ENCODE peak calls at places on chromosome 22, in four cellular contexts. L is fibroblast of mammary gland, A is body of pancreas, Q is GM12865. C is an unnamed sample.

GRCh38 chr22:50527921-50528681 is 1.7 kb downstream of the TYMP start:
- DNase-seq in A (no peak), L (no peak), Q (no peak), C (no peak)

GRCh38 chr22:37410174-37411055 is 16.9 kb downstream of the ELFN2 start:
- DNase-seq in L (no peak), Q (no peak), A (no peak), C (no peak)

GRCh38 chr22:44012172-44012571 is 11.9 kb upstream of the PARVB start:
- DNase-seq in L (no peak), Q (no peak), A (no peak), C (no peak)

GRCh38 chr22:23401111-23401909 is 178.8 kb downstream of the IGLL1 start:
- DNase-seq in Q (no peak), A (no peak), L (peak; percentile 31), C (no peak)

GRCh38 chr22:42743501-42743991 is 22.9 kb upstream of the A4GALT start:
- DNase-seq in L (peak; percentile 94), A (peak; percentile 44), Q (no peak), C (no peak)

GRCh38 chr22:50112151-50113118 is 22.6 kb downstream of the MOV10L1 start:
- DNase-seq in A (no peak), L (peak; percentile 56), Q (peak; percentile 12), C (no peak)

GRCh38 chr22:38953577-38954413 is 3.6 kb upstream of the APOBEC3A start:
- DNase-seq in Q (peak; percentile 96), L (no peak), A (peak; percentile 2), C (peak; percentile 93)

GRCh38 chr22:49035818-49036457 is 791.7 kb downstream of the BRD1 start:
- DNase-seq in A (no peak), L (no peak), Q (no peak), C (no peak)

GRCh38 chr22:20551805-20552449 is 44.5 kb downstream of the MED15 start:
- DNase-seq in A (peak; percentile 85), Q (no peak), L (no peak), C (no peak)

GRCh38 chr22:31106001-31106571 is 1.3 kb downstream of the SELENOM start:
- DNase-seq in L (peak; percentile 38), A (no peak), Q (no peak), C (no peak)

GRCh38 chr22:19942071-19942885 is 660 bp upstream of the TXNRD2 start:
- DNase-seq in L (peak; percentile 58), Q (peak; percentile 51), A (peak; percentile 32), C (peak; percentile 51)

GRCh38 chr22:24444251-24444650 is 16.9 kb downstream of the ADORA2A start:
- DNase-seq in A (no peak), Q (no peak), L (no peak), C (no peak)

GRCh38 chr22:20428496-20429253 is 8.9 kb downstream of the SCARF2 start:
- DNase-seq in L (no peak), A (no peak), Q (no peak), C (no peak)

GRCh38 chr22:45006873-45007246 is 2.9 kb downstream of the PHF21B start:
- DNase-seq in L (no peak), Q (no peak), A (no peak), C (no peak)

GRCh38 chr22:17919276-17920144 is 104.9 kb downstream of the MICAL3 start:
- DNase-seq in L (no peak), A (no peak), Q (no peak), C (no peak)

GRCh38 chr22:45742866-45743450 is 71.3 kb downstream of the ATXN10 start:
- DNase-seq in L (peak; percentile 77), A (peak; percentile 31), Q (no peak), C (no peak)

GRCh38 chr22:44217346-44217745 is 36.6 kb downstream of the PARVG start:
- DNase-seq in Q (no peak), A (no peak), L (no peak), C (peak; percentile 12)

GRCh38 chr22:35198738-35199137 is 58.6 kb upstream of the HMGXB4 start:
- DNase-seq in Q (peak; percentile 18), L (no peak), A (no peak), C (no peak)

GRCh38 chr22:37045958-37046357 is 5.6 kb upstream of the KCTD17 start:
- DNase-seq in A (no peak), L (peak; percentile 46), Q (peak; percentile 30), C (no peak)

GRCh38 chr22:19882446-19883381 is 28.0 kb upstream of the GNB1L start:
- DNase-seq in Q (no peak), A (peak; percentile 0), L (no peak), C (no peak)

GRCh38 chr22:45709004-45709739 is 37.5 kb downstream of the ATXN10 start:
- DNase-seq in A (no peak), L (peak; percentile 85), Q (no peak), C (no peak)

GRCh38 chr22:17434856-17435255 is 65.6 kb downstream of the CECR2 start:
- DNase-seq in L (peak; percentile 7), A (no peak), Q (no peak), C (no peak)

GRCh38 chr22:41469218-41469851 is 418 bp downstream of the ACO2 start:
- DNase-seq in A (peak; percentile 52), L (peak; percentile 11), Q (peak; percentile 57), C (no peak)

GRCh38 chr22:49139492-49140151 is 688.1 kb downstream of the BRD1 start:
- DNase-seq in Q (no peak), A (no peak), L (no peak), C (no peak)

GRCh38 chr22:19287889-19288288 is 3.6 kb downstream of the CLTCL1 start:
- DNase-seq in Q (no peak), A (no peak), L (peak; percentile 81), C (no peak)

GRCh38 chr22:41191467-41191866 is 13.6 kb upstream of the L3MBTL2 start:
- DNase-seq in A (no peak), L (no peak), Q (no peak), C (no peak)

GRCh38 chr22:49079743-49080500 is 747.8 kb downstream of the BRD1 start:
- DNase-seq in Q (no peak), L (no peak), A (no peak), C (no peak)

GRCh38 chr22:32446321-32446720 is 17.9 kb downstream of the BPIFC start:
- DNase-seq in L (peak; percentile 47), Q (no peak), A (no peak), C (no peak)

GRCh38 chr22:32448980-32449379 is 15.3 kb downstream of the BPIFC start:
- DNase-seq in L (no peak), Q (no peak), A (no peak), C (no peak)

DNA sequence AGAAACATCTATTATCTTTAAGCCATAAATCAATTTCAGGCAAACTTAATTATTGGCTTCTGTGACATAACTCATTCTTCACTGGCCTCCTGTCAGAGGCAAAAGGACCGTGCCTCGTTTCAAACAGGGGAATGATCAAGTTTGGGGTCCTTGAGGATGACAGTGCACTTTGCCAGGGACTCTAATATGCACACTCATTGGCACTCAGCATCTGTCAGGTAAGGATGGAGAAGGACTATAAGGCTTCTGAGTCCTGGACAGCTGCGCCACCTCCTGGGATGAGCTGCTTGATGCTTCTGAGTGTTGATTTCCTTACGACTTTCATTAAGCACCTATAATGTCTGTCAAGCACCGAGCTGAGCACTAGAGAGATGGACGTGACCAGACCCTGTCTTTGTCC is 20.2 kb downstream of the BPIFC start:
- DNase-seq in Q (peak; percentile 55), A (no peak), L (peak; percentile 2), C (peak; percentile 29)
- TF ChIP-seq CTCF in Q (peak; percentile 54), A (no peak), L (peak; percentile 4), C (no peak)

DNA sequence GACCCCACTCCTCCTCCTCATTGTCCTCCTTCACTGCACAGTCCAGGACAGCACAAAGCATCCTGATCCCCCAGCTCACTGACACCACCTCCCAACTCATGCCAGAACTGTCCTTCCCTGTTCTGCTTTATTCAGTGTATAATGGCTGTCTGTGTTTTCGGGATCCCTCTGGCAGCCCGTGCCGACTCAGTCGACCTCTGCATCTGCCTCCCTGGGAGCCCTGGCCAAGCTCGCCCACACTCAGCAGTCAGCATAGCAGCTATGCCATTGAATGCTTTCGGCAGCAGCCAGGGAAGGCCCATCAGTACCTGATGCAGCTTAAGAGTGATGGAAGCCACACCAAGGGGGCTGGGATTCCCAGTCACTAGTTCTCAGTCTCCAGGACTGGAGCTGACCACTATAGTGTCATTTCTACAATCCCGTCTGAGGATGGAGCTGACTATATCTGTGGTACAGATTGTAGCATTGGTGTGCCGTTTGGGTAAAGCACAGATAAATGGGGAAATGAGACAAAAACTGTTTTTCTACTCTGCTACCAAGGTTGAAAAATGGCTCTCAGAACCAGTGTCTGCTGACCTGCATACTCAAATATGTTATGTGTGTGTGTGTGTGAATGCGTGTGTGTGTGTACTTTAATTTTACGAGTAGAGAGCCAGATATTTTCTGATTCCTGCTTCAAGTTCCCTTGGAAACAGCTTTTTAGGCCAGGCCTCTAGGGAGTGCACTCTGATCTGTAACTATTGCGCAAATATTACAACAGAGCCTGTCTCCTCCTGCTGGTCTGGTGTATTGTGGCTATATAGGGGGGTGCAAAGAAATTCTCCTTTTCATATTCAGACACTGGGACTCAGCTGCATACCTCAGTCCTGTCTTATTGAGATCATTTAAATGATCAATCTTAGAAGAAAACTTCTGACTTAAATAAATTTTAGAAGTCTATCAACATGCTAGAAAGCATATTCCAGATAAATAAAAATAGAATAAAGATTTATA is 78.8 kb upstream of the TOP3B start:
- DNase-seq in A (peak; percentile 19), Q (no peak), L (peak; percentile 62), C (no peak)
- TF ChIP-seq CTCF in A (no peak), Q (no peak), L (peak; percentile 30), C (peak; percentile 2)

GRCh38 chr22:32926600-32926999 is 125.1 kb downstream of the TIMP3 start:
- DNase-seq in L (peak; percentile 43), Q (peak; percentile 37), A (no peak), C (peak; percentile 29)
- TF ChIP-seq CTCF in L (peak; percentile 69), Q (peak; percentile 40), A (no peak), C (peak; percentile 43)

GRCh38 chr22:26669060-26669481 is 11.7 kb downstream of the MIAT start:
- DNase-seq in A (peak; percentile 89), L (peak; percentile 40), Q (peak; percentile 56), C (no peak)
- TF ChIP-seq CTCF in A (peak; percentile 36), L (peak; percentile 32), Q (peak; percentile 46), C (no peak)

GRCh38 chr22:33726294-33726711 is 194.0 kb downstream of the LARGE1 start:
- DNase-seq in A (peak; percentile 62), Q (no peak), L (peak; percentile 65), C (no peak)
- TF ChIP-seq CTCF in A (no peak), Q (no peak), L (no peak), C (no peak)

DNA sequence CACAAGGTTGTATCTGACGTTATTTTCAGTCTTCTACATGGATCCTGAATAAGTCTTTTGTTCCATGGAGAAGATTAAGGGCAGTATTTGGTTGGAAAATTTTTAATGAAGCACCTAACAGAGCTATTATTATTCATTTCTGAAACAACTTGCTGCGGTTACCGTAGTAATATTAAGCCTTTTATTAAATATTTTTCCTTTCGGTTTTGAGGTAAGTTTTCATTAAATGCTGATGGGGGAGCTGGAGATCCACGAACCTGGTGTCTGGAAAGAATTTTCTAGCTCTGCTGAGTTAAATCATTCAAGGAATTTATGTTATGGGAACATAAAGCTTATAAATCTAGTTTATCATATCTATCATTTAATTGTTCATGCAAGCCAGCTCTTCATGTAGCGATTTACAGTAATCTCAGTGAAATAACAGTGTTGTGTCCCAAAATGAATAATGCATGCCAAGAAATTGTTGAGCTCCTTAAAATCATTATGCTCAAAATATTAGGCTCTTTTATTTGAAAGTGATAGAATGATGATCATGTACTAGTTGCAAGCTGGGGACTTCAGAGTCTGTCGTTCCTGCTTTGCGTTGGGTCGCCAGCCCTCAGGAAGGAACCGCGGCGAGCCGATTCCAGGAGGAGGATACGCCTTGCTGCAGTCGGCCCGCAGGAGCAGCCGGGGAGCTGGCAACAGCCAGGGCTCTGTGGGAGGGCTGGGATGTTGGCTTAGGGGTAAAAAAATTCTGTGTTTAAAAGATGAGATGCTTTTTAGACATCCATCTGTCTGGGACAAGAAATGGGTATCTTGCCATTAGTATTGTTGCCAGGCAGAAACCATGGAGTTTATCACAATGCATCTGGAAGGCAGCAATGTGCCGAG is 83.1 kb downstream of the TBC1D22A start:
- DNase-seq in Q (no peak), L (peak; percentile 68), A (no peak), C (no peak)
- TF ChIP-seq CTCF in Q (no peak), L (peak; percentile 61), A (peak; percentile 10), C (no peak)

C was measured in GM10248.